ENCODE peak calls at places on chromosomes 6 and 20, in five cellular contexts. H is mesenchymal stem cell, R is neuronal stem cell, B is H9, M is H1. X is an unnamed sample.

GRCh38 chr6:36917541-36918193 is 31.9 kb downstream of the C6orf89 start:
- DNase-seq in M (no peak), B (no peak), R (no peak), H (no peak), X (no peak)

GRCh38 chr6:47187108-47187507 is 122.6 kb downstream of the TNFRSF21 start:
- DNase-seq in M (no peak), H (no peak), R (no peak), B (no peak), X (no peak)

GRCh38 chr6:17281497-17282481 is 628 bp downstream of the RBM24 start:
- DNase-seq in B (peak; percentile 43), H (peak; percentile 33), R (peak; percentile 35), M (no peak), X (no peak)

GRCh38 chr20:34843421-34843820 is 18.0 kb upstream of the NCOA6 start:
- DNase-seq in H (no peak), B (no peak), R (no peak), M (no peak), X (no peak)

GRCh38 chr6:27177454-27178000 is 70.0 kb upstream of the PRSS16 start:
- DNase-seq in M (no peak), R (peak; percentile 87), H (peak; percentile 93), B (peak; percentile 90), X (peak; percentile 89)

GRCh38 chr20:4811661-4812181 is 90.0 kb downstream of the PRND start:
- DNase-seq in R (no peak), H (no peak), M (no peak), B (no peak), X (no peak)

GRCh38 chr6:75922226-75922625 is 150.2 kb downstream of the IMPG1 start:
- DNase-seq in H (peak; percentile 52), R (no peak), M (no peak), B (no peak), X (no peak)

GRCh38 chr6:148530394-148530923 is 187.8 kb downstream of the SASH1 start:
- DNase-seq in R (no peak), M (no peak), H (peak; percentile 87), B (peak; percentile 47), X (no peak)

GRCh38 chr20:63182425-63182824 is 33.5 kb downstream of the YTHDF1 start:
- DNase-seq in B (no peak), H (no peak), R (no peak), M (no peak), X (no peak)

GRCh38 chr6:76026101-76026500 is 46.4 kb downstream of the IMPG1 start:
- DNase-seq in B (no peak), M (no peak), R (peak; percentile 31), H (peak; percentile 33), X (no peak)

GRCh38 chr6:137989696-137990095 is 117.5 kb downstream of the PERP start:
- DNase-seq in R (no peak), H (no peak), M (no peak), B (no peak), X (no peak)

GRCh38 chr6:161181136-161181535 is 92.7 kb downstream of the AGPAT4 start:
- DNase-seq in B (no peak), M (no peak), H (no peak), R (no peak), X (no peak)

GRCh38 chr6:158369241-158369640 is 57.0 kb downstream of the TULP4 start:
- DNase-seq in M (no peak), B (no peak), R (no peak), H (no peak), X (no peak)

GRCh38 chr20:42435230-42435629 is 754.5 kb downstream of the PTPRT start:
- DNase-seq in M (no peak), H (no peak), R (no peak), B (no peak), X (no peak)

GRCh38 chr6:110378552-110378951 is 20.4 kb upstream of the METTL24 start:
- DNase-seq in M (peak; percentile 27), B (peak; percentile 76), R (no peak), H (no peak), X (no peak)

GRCh38 chr20:47973519-47974233 is 188.4 kb upstream of the SULF2 start:
- DNase-seq in R (peak; percentile 83), B (peak; percentile 78), M (peak; percentile 31), H (no peak), X (no peak)
- H2AFZ ChIP-seq in R (no peak overlapping the region), B (peak overlapping the region; percentile 9), M (no peak overlapping the region), H (no peak overlapping the region), X (no peak overlapping the region)

DNA sequence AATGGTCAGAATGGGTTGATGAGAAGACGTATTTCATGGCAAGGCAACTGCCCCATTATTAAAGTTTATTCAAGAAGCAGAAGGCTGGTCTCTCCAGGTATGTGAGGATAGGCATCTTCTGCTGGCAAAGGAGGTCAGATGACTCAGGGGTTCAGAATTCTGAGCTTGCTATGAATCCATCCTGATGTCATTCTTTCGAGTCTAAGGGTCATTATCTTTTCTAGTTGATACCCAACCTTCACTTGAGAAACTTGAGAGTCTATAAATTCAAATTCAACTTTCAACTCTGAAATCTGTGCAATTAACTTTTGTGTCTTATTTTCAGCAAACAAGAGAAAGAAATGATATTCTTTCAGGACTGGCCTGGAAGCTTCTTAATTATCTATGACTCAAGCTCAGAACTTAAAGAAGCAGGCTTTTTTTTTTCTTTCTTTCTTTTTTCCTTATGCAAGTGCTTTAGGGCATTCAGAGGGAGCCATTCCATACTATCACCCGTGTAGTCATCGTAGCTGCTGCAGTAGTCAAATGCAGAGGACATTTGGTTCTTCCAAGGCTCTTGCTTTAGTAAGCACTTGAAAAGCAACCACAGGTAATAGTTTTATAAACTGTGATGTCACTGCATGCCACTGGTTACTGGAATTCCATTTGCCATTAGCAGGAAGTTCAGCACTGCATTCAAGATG is 93.1 kb downstream of the ADTRP start:
- DNase-seq in B (no peak), M (no peak), R (no peak), H (peak; percentile 58), X (peak; percentile 96)
- H3K27ac ChIP-seq in B (no peak overlapping the region), M (no peak overlapping the region), R (no peak overlapping the region), H (peak overlapping the region; percentile 82), X (peak overlapping the region; percentile 54)

GRCh38 chr20:59404749-59405148 is 104.3 kb downstream of the EDN3 start:
- DNase-seq in H (no peak), R (no peak), B (no peak), M (no peak), X (no peak)

GRCh38 chr20:59403962-59404314 is 103.5 kb downstream of the EDN3 start:
- DNase-seq in R (no peak), M (no peak), B (no peak), H (no peak), X (no peak)

GRCh38 chr20:59405819-59406218 is 105.4 kb downstream of the EDN3 start:
- DNase-seq in R (no peak), M (no peak), B (no peak), H (no peak), X (no peak)

GRCh38 chr20:59406446-59406845 is 106.0 kb downstream of the EDN3 start:
- DNase-seq in H (no peak), R (no peak), B (no peak), M (no peak), X (no peak)

GRCh38 chr20:59405226-59405815 is 104.9 kb downstream of the EDN3 start:
- DNase-seq in R (no peak), H (no peak), B (no peak), M (no peak), X (no peak)
- H2BK12ac ChIP-seq in R (no peak overlapping the region), H (no peak overlapping the region), B (no peak overlapping the region), M (no peak overlapping the region), X (no peak overlapping the region)

GRCh38 chr6:1524040-1524480 is 85.7 kb upstream of the FOXC1 start:
- DNase-seq in B (peak; percentile 90), R (peak; percentile 43), H (no peak), M (peak; percentile 61), X (peak; percentile 57)

GRCh38 chr6:1522779-1523178 is 86.9 kb upstream of the FOXC1 start:
- DNase-seq in R (no peak), H (no peak), B (no peak), M (no peak), X (no peak)

GRCh38 chr6:1526689-1527088 is 83.0 kb upstream of the FOXC1 start:
- DNase-seq in H (no peak), B (no peak), M (no peak), R (no peak), X (no peak)

GRCh38 chr6:1525364-1526038 is 84.2 kb upstream of the FOXC1 start:
- DNase-seq in M (no peak), B (no peak), R (no peak), H (no peak), X (no peak)

DNA sequence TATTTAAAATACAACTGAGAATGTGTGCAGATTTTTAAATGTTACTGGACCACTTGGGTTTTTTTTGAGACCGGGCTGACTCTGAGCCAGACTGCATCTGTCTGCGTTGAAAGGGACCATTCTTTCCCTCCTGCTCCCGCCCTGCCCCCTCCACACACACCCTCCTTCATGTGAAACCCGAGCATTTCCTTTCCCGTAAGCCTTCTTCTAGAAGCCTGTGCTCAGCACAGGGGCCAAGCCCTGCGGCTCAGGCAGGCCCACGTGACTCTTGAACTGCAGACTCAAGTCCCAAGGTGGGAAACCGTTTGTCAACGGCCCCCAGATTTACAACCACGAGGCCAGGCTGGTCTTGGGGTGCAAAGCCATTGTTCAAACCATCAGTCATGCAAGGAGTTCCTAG is 82.6 kb upstream of the FOXC1 start:
- DNase-seq in R (no peak), H (no peak), B (peak; percentile 58), M (peak; percentile 33), X (no peak)
- H2AFZ ChIP-seq in R (peak overlapping the region; percentile 88), H (no peak overlapping the region), B (no peak overlapping the region), M (no peak overlapping the region), X (no peak overlapping the region)

GRCh38 chr20:49908258-49908565 is 7.1 kb downstream of the SPATA2 start:
- DNase-seq in H (no peak), B (no peak), R (no peak), M (no peak), X (no peak)
- H3K27ac ChIP-seq in H (no peak overlapping the region), B (no peak overlapping the region), R (no peak overlapping the region), M (no peak overlapping the region), X (no peak overlapping the region)